ENCODE peak calls at places on chromosomes 1 and 21, in nine cellular contexts. Q is cardiac fibroblast; Y is glutamatergic neuron; E is Calu3; Z is neural crest cell; F is left ventricle myocardium inferior; T is NCI-H1417; W is body of pancreas; K is stimulated activated CD4-positive, alpha-beta T cell treated with anti-CD3 and anti-CD28 coated beads, Interleukin-15, amount 100 ng/mL, for 24 hours. R is an unnamed sample.

GRCh38 chr21:41861987-41862386 is 17.2 kb downstream of the PRDM15 start:
- DNase-seq in Q (no peak), Y (no peak), E (no peak), Z (no peak), F (no peak), T (no peak), W (no peak), K (no peak), R (no peak)

GRCh38 chr1:230292739-230293720 is 133.1 kb downstream of the PGBD5 start:
- DNase-seq in Q (no peak), Y (no peak), E (no peak), Z (no peak), F (no peak), T (peak; percentile 87), W (peak; percentile 32), K (no peak), R (no peak)

GRCh38 chr21:32955307-32955937 is 70.3 kb upstream of the OLIG2 start:
- DNase-seq in Q (no peak), Y (no peak), E (no peak), Z (peak; percentile 16), F (no peak), T (no peak), W (no peak), K (no peak), R (no peak)

GRCh38 chr1:40318970-40319621 is 2.0 kb upstream of the COL9A2 start:
- DNase-seq in Q (no peak), Y (no peak), E (no peak), Z (no peak), F (no peak), T (no peak), W (no peak), K (no peak), R (no peak)

GRCh38 chr1:238252033-238252802 is 361.5 kb upstream of the ZP4 start:
- DNase-seq in Q (peak; percentile 69), Y (peak; percentile 71), E (peak; percentile 77), Z (peak; percentile 57), F (peak; percentile 41), T (peak; percentile 54), W (peak; percentile 80), K (peak; percentile 44), R (no peak)

GRCh38 chr21:36437745-36438128 is 42.2 kb downstream of the CLDN14 start:
- DNase-seq in Q (peak; percentile 96), Y (no peak), E (no peak), Z (no peak), F (no peak), T (no peak), W (peak; percentile 55), K (no peak), R (no peak)

GRCh38 chr1:90835172-90835660 is 118.1 kb upstream of the BARHL2 start:
- DNase-seq in Q (no peak), Y (peak; percentile 33), E (no peak), Z (no peak), F (no peak), T (peak; percentile 85), W (no peak), K (peak; percentile 28), R (no peak)

GRCh38 chr1:69524010-69524409 is 43.7 kb upstream of the LRRC7 start:
- DNase-seq in Q (peak; percentile 24), Y (no peak), E (no peak), Z (no peak), F (no peak), T (no peak), W (no peak), K (no peak), R (no peak)

GRCh38 chr1:63813829-63814277 is 40.0 kb downstream of the ROR1 start:
- DNase-seq in Q (peak; percentile 72), Y (no peak), E (no peak), Z (no peak), F (no peak), T (no peak), W (peak; percentile 25), K (no peak), R (no peak)

GRCh38 chr1:39089811-39090519 is 63.8 kb downstream of the NDUFS5 start:
- DNase-seq in Q (peak; percentile 12), Y (no peak), E (no peak), Z (no peak), F (no peak), T (no peak), W (no peak), K (no peak), R (no peak)

GRCh38 chr1:173473599-173474011 is 3.5 kb upstream of the PRDX6 start:
- DNase-seq in Q (peak; percentile 71), Y (no peak), E (no peak), Z (no peak), F (no peak), T (no peak), W (no peak), K (no peak), R (no peak)

GRCh38 chr1:116393015-116393414 is 20.0 kb downstream of the ATP1A1 start:
- DNase-seq in Q (no peak), Y (no peak), E (no peak), Z (no peak), F (no peak), T (no peak), W (no peak), K (no peak), R (no peak)

GRCh38 chr1:89881415-89882058 is 60.7 kb downstream of the LRRC8D start:
- DNase-seq in Q (no peak), Y (no peak), E (no peak), Z (no peak), F (no peak), T (no peak), W (no peak), K (no peak), R (peak; percentile 16)

GRCh38 chr1:152735648-152736047 is 22.2 kb upstream of the KPRP start:
- DNase-seq in Q (no peak), Y (no peak), E (peak; percentile 12), Z (no peak), F (no peak), T (peak; percentile 4), W (no peak), K (no peak), R (no peak)

GRCh38 chr1:223542831-223543230 is 122.7 kb downstream of the CAPN8 start:
- DNase-seq in Q (no peak), Y (no peak), E (no peak), Z (no peak), F (no peak), T (no peak), W (no peak), K (no peak), R (no peak)

GRCh38 chr1:6783221-6783620 is 2.0 kb upstream of the CAMTA1 start:
- DNase-seq in Q (no peak), Y (no peak), E (no peak), Z (no peak), F (no peak), T (no peak), W (no peak), K (no peak), R (no peak)

GRCh38 chr21:42820513-42821465 is 58.5 kb downstream of the WDR4 start:
- DNase-seq in Q (no peak), Y (no peak), E (no peak), Z (no peak), F (no peak), T (peak; percentile 78), W (no peak), K (no peak), R (no peak)

GRCh38 chr1:23103001-23103879 is 65.4 kb downstream of the LUZP1 start:
- DNase-seq in Q (peak; percentile 74), Y (no peak), E (no peak), Z (no peak), F (no peak), T (no peak), W (no peak), K (peak; percentile 47), R (peak; percentile 85)

GRCh38 chr1:41898191-41898713 is 20.5 kb downstream of the HIVEP3 start:
- DNase-seq in Q (peak; percentile 88), Y (no peak), E (no peak), Z (no peak), F (no peak), T (no peak), W (peak; percentile 34), K (peak; percentile 79), R (peak; percentile 44)

GRCh38 chr1:226730064-226730463 is 9.0 kb downstream of the ITPKB start:
- DNase-seq in Q (no peak), Y (no peak), E (no peak), Z (no peak), F (no peak), T (no peak), W (no peak), K (no peak), R (no peak)

GRCh38 chr1:230204852-230205251 is 137.8 kb downstream of the GALNT2 start:
- DNase-seq in Q (no peak), Y (no peak), E (peak; percentile 88), Z (no peak), F (no peak), T (no peak), W (peak; percentile 61), K (no peak), R (no peak)

GRCh38 chr1:55702064-55702463 is 486.9 kb upstream of the USP24 start:
- DNase-seq in Q (peak; percentile 68), Y (no peak), E (peak; percentile 18), Z (no peak), F (no peak), T (no peak), W (peak; percentile 19), K (no peak), R (peak; percentile 8)

GRCh38 chr1:41378999-41379740 is 17.9 kb downstream of the FOXO6 start:
- DNase-seq in Q (no peak), Y (no peak), E (no peak), Z (no peak), F (no peak), T (peak; percentile 75), W (no peak), K (no peak), R (no peak)

GRCh38 chr1:206922524-206922923 is 783 bp upstream of the FCMR start:
- DNase-seq in Q (no peak), Y (no peak), E (no peak), Z (no peak), F (no peak), T (no peak), W (no peak), K (no peak), R (no peak)

GRCh38 chr21:46551636-46552241 is 53.1 kb downstream of the S100B start:
- DNase-seq in Q (no peak), Y (no peak), E (no peak), Z (no peak), F (no peak), T (no peak), W (peak; percentile 45), K (peak; percentile 55), R (peak; percentile 30)

GRCh38 chr1:184911103-184911502 is 63.2 kb downstream of the NIBAN1 start:
- DNase-seq in Q (no peak), Y (no peak), E (no peak), Z (no peak), F (no peak), T (no peak), W (no peak), K (no peak), R (no peak)

GRCh38 chr1:52423771-52424170 is 19.4 kb downstream of the PRPF38A start:
- DNase-seq in Q (no peak), Y (no peak), E (no peak), Z (no peak), F (no peak), T (no peak), W (peak; percentile 10), K (peak; percentile 65), R (peak; percentile 38)

GRCh38 chr1:181149326-181150000 is 61.0 kb downstream of the IER5 start:
- DNase-seq in Q (no peak), Y (no peak), E (no peak), Z (no peak), F (no peak), T (peak; percentile 38), W (no peak), K (peak; percentile 74), R (peak; percentile 85)

GRCh38 chr21:39630191-39630591 is 17.5 kb downstream of the B3GALT5 start:
- DNase-seq in Q (no peak), Y (no peak), E (peak; percentile 54), Z (no peak), F (no peak), T (no peak), W (no peak), K (no peak), R (no peak)

GRCh38 chr1:167533851-167534300 is 15.5 kb upstream of the CD247 start:
- DNase-seq in Q (peak; percentile 70), Y (peak; percentile 78), E (peak; percentile 80), Z (peak; percentile 84), F (peak; percentile 56), T (peak; percentile 64), W (peak; percentile 71), K (peak; percentile 71), R (peak; percentile 62)

GRCh38 chr1:19869929-19870328 is 12.3 kb upstream of the OTUD3 start:
- DNase-seq in Q (peak; percentile 58), Y (no peak), E (no peak), Z (no peak), F (no peak), T (no peak), W (no peak), K (no peak), R (no peak)

R was measured in CD4-positive, CD25-positive, alpha-beta regulatory T cell.